ENCODE peak calls at places on chromosomes 12 and 14, in six cellular contexts. F, X, S, L, J and Z are unnamed samples. For H3K27me3, the result is how much of the 10 kb centered on the place peaks cover.

GRCh38 chr14:22039938-22040780 is 366.5 kb upstream of the OR4E1 start:
- DNase-seq in J (no peak), S (no peak), X (no peak), F (no peak), L (no peak), Z (no peak)

GRCh38 chr12:76123301-76124212 is 39.1 kb upstream of the NAP1L1 start:
- DNase-seq in J (no peak), X (no peak), F (no peak), S (no peak), L (no peak), Z (no peak)

GRCh38 chr14:68911594-68912227 is 67.4 kb downstream of the ACTN1 start:
- DNase-seq in F (peak), S (peak), X (peak), L (no peak), J (peak), Z (peak)

GRCh38 chr12:116968986-116969385 is 58.2 kb downstream of the FBXW8 start:
- DNase-seq in S (no peak), J (no peak), L (no peak), F (no peak), X (no peak), Z (no peak)

GRCh38 chr12:53004582-53004981 is 1.7 kb upstream of the EIF4B start:
- DNase-seq in X (no peak), S (no peak), J (no peak), F (no peak), L (no peak), Z (no peak)

GRCh38 chr12:56158926-56159461 is 835 bp downstream of the MYL6 start:
- DNase-seq in F (no peak), S (peak), X (peak), J (peak), L (no peak), Z (peak)

GRCh38 chr12:91507754-91508153 is 325.1 kb upstream of the DCN start:
- DNase-seq in F (no peak), L (no peak), J (no peak), S (no peak), X (no peak), Z (no peak)

GRCh38 chr14:68716698-68717097 is 76.2 kb downstream of the ZFP36L1 start:
- DNase-seq in F (no peak), S (no peak), L (no peak), X (peak), J (no peak), Z (no peak)

GRCh38 chr12:49873361-49873934 is 30.3 kb downstream of the FAIM2 start:
- DNase-seq in S (no peak), F (no peak), X (peak), L (no peak), J (no peak), Z (no peak)

GRCh38 chr14:103563089-103563620 is 395 bp downstream of the COA8 start:
- DNase-seq in J (no peak), X (peak), L (no peak), F (peak), S (no peak), Z (no peak)

GRCh38 chr12:79932393-79932792 is 2.5 kb downstream of the PPP1R12A start:
- DNase-seq in S (no peak), X (no peak), F (no peak), J (no peak), L (no peak), Z (no peak)

GRCh38 chr12:85872497-85873091 is 1.5 kb upstream of the NTS start:
- DNase-seq in L (peak), F (no peak), X (no peak), S (no peak), J (no peak), Z (no peak)

GRCh38 chr14:91114079-91115065 is 499 bp downstream of the DGLUCY start:
- DNase-seq in J (peak), X (peak), S (peak), L (peak), F (peak), Z (peak)

GRCh38 chr14:55626131-55626530 is 46.1 kb downstream of the KTN1 start:
- DNase-seq in S (no peak), L (no peak), F (no peak), X (no peak), J (no peak), Z (no peak)

GRCh38 chr12:27732281-27732680 is 21.6 kb downstream of the MRPS35 start:
- DNase-seq in F (no peak), S (no peak), J (no peak), X (peak), L (no peak), Z (no peak)

GRCh38 chr12:116015525-116015924 is 262.0 kb downstream of the MED13L start:
- DNase-seq in L (no peak), S (no peak), F (no peak), X (no peak), J (no peak), Z (no peak)

GRCh38 chr12:81627336-81628189 is 131.6 kb downstream of the PPFIA2 start:
- DNase-seq in L (no peak), X (no peak), J (no peak), S (no peak), F (peak), Z (no peak)

GRCh38 chr14:61152851-61153364 is 128.2 kb downstream of the TMEM30B start:
- DNase-seq in X (no peak), F (no peak), L (no peak), S (no peak), J (no peak), Z (no peak)

GRCh38 chr14:77275041-77275854 is 4.2 kb upstream of the NGB start:
- DNase-seq in F (no peak), L (no peak), X (no peak), J (no peak), S (no peak), Z (no peak)

GRCh38 chr14:76294876-76295275 is 81.1 kb upstream of the ESRRB start:
- DNase-seq in F (no peak), J (no peak), X (no peak), S (no peak), L (no peak), Z (no peak)

GRCh38 chr14:49986344-49987014 is 93.6 kb downstream of the ARF6 start:
- DNase-seq in X (no peak), L (no peak), F (no peak), J (no peak), S (no peak), Z (no peak)

GRCh38 chr12:107296681-107297086 is 203.3 kb upstream of the CRY1 start:
- DNase-seq in L (peak), X (no peak), F (no peak), S (no peak), J (no peak), Z (no peak)

DNA sequence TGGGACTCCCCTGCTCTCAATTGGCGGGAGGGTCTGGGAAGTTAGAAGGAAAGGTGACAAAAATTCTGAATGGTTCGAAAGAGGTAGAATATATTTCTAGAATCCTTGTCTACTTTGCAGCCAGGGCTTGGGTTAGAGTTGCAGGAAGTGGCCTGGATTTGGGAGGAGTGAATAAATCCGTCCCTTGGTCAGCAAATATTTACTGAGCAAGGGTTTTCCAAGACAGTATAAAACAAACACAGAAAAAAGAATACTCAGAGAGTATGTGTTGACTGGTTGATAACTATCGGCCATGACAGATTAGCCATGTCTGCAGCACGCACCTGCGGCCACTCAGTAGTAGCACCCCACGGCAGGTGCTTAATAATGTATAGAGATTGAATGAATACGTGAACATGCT is 3.5 kb downstream of the LAG3 start:
- DNase-seq in S (no peak), F (no peak), X (no peak), L (no peak), J (no peak), Z (no peak)
- H3K27me3 ChIP-seq in S (under half), F (under half), X (under half), L (under half), J (under half), Z (under half)

GRCh38 chr12:51862947-51863346 is 14.4 kb upstream of the FIGNL2 start:
- DNase-seq in J (peak), S (no peak), F (no peak), X (no peak), L (no peak), Z (no peak)

GRCh38 chr12:51863363-51863920 is 14.9 kb upstream of the FIGNL2 start:
- DNase-seq in S (no peak), J (peak), L (no peak), X (no peak), F (no peak), Z (no peak)

GRCh38 chr12:51865470-51865745 is 16.9 kb upstream of the FIGNL2 start:
- DNase-seq in F (no peak), J (peak), L (no peak), X (no peak), S (no peak), Z (no peak)

GRCh38 chr12:51864701-51865469 is 16.4 kb upstream of the FIGNL2 start:
- DNase-seq in F (no peak), S (no peak), J (peak), L (no peak), X (no peak), Z (no peak)

DNA sequence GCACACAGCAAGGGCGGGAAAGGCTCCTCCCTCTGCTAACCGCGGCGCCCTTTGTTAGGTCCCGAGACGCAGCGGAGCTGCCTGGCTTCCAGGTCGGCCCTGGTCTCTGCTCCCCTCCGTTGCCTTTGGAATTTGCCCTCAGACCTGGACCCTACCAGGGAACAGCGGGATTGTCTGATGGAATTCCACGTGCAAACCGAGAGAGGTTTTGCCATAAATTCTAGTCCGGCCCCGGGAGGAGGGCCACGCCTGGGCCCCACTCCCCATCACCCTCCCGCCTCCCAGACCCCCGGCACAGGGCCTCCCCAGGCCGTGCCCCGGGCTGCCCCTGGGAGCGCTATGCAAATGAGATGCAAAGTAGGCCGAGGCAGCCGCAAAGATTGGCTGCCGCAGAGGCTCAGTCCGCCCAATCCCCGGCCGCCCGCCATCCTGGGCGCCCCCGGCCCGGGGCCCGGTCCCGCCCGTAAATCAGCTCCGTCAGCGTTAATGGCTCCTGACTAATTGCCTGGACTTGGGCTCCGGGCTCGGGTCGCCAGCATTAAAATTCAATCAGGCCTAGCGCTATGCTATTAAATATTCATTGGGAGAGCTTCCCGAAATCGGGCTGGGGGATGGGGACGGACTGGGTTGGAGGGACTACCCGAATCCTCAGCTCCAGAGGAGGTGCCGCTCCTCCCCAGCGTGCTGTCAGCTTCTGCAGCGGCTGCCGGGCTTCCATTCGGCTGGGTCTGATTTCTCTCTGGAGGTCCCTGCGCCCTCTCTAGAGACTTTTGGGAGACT is 15.6 kb upstream of the FIGNL2 start:
- DNase-seq in L (no peak), S (no peak), J (peak), X (no peak), F (peak), Z (no peak)
- H3K27me3 ChIP-seq in L (half or more), S (under half), J (under half), X (under half), F (under half), Z (under half)

GRCh38 chr12:24955853-24956252 is 7.0 kb upstream of the BCAT1 start:
- DNase-seq in X (no peak), J (no peak), F (no peak), S (no peak), L (no peak), Z (no peak)

GRCh38 chr12:24960222-24960855 is 11.4 kb upstream of the BCAT1 start:
- DNase-seq in X (no peak), S (no peak), L (no peak), F (no peak), J (no peak), Z (no peak)

GRCh38 chr12:24954261-24954660 is 5.4 kb upstream of the BCAT1 start:
- DNase-seq in X (no peak), F (no peak), L (no peak), S (no peak), J (no peak), Z (no peak)

GRCh38 chr12:24952389-24952788 is 3.5 kb upstream of the BCAT1 start:
- DNase-seq in S (no peak), X (no peak), F (no peak), L (no peak), J (no peak), Z (no peak)

DNA sequence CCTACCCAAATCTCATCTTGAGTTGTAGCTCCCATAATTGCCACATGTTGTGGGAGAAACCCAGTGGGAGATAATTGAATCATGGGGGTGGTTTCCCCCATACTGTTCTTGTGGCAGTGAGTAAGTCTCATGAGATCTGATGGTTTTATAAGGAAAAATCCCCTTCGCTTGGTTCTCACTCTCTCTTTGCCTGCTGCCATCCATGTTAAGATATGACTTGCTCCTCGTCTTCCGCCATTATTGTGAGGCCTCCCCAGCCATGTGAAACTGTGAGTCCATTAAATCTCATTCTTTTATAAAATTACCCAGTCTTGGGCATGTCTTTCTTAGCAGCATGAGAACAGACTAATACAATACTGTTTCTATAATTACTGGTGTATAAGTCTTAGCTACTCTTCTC is 6.5 kb upstream of the BCAT1 start:
- DNase-seq in X (no peak), L (no peak), F (no peak), S (no peak), J (no peak), Z (no peak)
- H3K27me3 ChIP-seq in X (under half), L (under half), F (under half), S (under half), J (under half), Z (under half)

DNA sequence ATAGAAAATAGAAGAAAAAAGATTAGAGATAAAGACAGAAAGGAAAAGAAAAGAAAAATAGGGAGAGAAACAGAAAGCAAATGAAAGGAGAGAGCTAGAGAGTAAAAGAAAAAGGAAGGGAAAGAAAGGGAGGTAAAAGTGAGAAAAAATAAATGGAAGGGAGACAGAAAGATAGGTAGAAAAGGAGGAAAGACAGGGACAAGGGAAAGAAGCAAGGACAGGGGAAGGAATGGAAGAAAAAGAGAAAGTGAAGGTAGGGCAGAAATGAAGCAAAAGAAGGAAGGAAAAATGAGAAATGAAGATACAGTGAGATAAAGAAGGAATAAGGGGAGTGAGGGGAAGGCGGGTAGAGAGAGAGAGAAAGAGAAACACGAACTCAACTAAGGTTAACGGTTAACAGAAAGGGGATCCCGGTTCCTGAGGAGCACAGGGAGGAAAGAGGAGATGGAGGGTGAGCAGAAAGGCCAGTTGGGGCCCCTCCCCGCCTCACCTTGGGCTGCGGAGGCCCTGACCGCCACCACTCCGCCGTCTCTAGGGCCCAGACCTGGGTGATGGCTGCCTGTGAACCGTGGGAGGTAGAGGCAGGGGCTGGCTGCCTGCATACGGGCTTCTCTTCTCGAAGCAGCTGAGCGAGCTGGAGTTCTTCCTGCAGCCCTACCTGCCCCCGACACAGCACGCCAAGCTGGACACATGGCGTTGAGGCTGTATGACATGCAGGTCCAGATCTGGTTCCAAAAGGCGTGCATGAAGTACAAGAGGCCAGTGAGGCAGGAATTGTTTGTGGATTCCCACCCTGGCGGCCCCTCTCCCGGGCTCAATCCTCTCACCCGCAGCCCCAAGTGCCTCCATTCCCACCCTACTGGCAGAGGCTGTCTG is 59.5 kb downstream of the SMUG1 start:
- DNase-seq in L (no peak), S (no peak), J (no peak), X (no peak), F (no peak), Z (no peak)
- H3K27me3 ChIP-seq in L (under half), S (under half), J (under half), X (under half), F (under half), Z (half or more)

GRCh38 chr14:88551936-88552565 is 2.8 kb downstream of the PTPN21 start:
- DNase-seq in J (peak), X (no peak), F (no peak), L (no peak), S (no peak), Z (no peak)
- H3K27me3 ChIP-seq in J (under half), X (under half), F (under half), L (under half), S (under half), Z (under half)

GRCh38 chr12:128982134-128982533 is 128.9 kb downstream of the GLT1D1 start:
- DNase-seq in J (no peak), X (no peak), L (no peak), F (no peak), S (no peak), Z (no peak)

GRCh38 chr12:128986957-128987356 is 133.7 kb downstream of the GLT1D1 start:
- DNase-seq in L (no peak), F (no peak), J (no peak), X (no peak), S (no peak), Z (no peak)

GRCh38 chr12:128983371-128983770 is 130.1 kb downstream of the GLT1D1 start:
- DNase-seq in L (no peak), F (no peak), S (no peak), J (no peak), X (no peak), Z (no peak)

GRCh38 chr12:128980623-128981022 is 127.3 kb downstream of the GLT1D1 start:
- DNase-seq in X (no peak), J (no peak), L (no peak), F (peak), S (no peak), Z (no peak)

DNA sequence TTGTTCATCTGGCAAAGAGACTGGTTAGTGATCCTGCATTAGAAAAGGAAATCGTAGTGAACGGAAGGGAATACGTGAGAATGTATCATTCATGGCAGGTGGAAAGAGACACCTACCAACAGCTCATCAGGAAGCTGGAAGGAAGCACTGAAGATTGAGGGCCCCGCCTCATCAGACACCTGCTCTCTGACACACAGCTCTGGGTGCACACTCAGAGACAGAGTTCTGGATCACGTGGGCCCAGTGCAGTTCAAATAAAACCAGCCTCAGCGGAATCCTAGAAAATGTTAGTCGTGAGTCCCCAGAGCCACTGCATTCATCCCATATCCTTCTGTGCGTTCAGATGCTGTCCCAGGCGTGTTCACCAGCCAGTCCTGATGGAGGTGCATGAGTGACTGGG is 129.7 kb downstream of the GLT1D1 start:
- DNase-seq in S (no peak), X (no peak), L (no peak), F (no peak), J (no peak), Z (no peak)
- H3K27me3 ChIP-seq in S (under half), X (under half), L (under half), F (under half), J (under half), Z (under half)

GRCh38 chr14:46885566-46885965 is 234.0 kb upstream of the RPL10L start:
- DNase-seq in J (no peak), X (no peak), L (no peak), F (no peak), S (no peak), Z (no peak)
- H3K27me3 ChIP-seq in J (under half), X (under half), L (under half), F (under half), S (under half), Z (under half)

GRCh38 chr14:37597538-37598084 is 2.2 kb downstream of the TTC6 start:
- DNase-seq in X (peak), F (no peak), L (no peak), S (no peak), J (peak), Z (no peak)

GRCh38 chr14:37600880-37601741 is 5.7 kb downstream of the TTC6 start:
- DNase-seq in L (no peak), J (no peak), X (peak), S (no peak), F (no peak), Z (no peak)

GRCh38 chr14:37599527-37600368 is 4.3 kb downstream of the TTC6 start:
- DNase-seq in S (no peak), F (no peak), J (peak), X (no peak), L (no peak), Z (no peak)

GRCh38 chr14:37598085-37598972 is 2.9 kb downstream of the TTC6 start:
- DNase-seq in L (no peak), S (no peak), X (peak), J (peak), F (no peak), Z (no peak)

DNA sequence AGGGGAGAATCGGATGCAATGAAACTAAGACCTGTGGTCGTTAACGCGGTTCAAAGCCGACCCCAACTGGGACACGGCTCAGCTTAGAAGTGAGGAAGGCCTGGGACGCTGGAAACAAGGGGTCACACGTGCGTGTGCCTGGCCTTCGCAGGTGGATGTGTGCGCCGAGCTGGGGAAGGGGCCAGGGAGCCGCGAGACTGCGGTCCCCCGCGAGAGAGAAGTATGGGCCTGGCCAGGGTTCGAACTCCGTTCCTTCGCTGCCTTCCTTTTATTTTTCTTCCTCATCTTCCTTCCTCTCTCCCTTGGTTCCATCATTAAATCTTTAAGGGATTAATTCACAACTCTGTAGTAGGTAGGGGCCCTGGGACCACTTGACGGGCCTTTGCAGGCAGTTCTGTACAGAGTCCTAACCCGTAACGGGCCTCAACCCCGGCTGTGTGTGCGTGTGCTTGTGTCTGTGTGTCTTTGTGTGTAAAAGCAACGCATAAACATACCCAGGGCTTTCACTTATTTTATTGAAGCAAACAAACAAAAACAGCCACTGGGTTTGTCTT is 3.6 kb downstream of the TTC6 start:
- DNase-seq in L (no peak), F (no peak), S (no peak), X (no peak), J (no peak), Z (no peak)
- H3K27me3 ChIP-seq in L (half or more), F (under half), S (half or more), X (half or more), J (under half), Z (half or more)